ENCODE peak calls at places on chromosomes 13 and 19, in four cellular contexts. One of them, this sample, is unnamed.

GRCh38 chr19:55098716-55099556 is 18.5 kb downstream of the PPP1R12C start:
- DNase-seq in OCI-LY7: no peak
- DNase-seq in hepatocyte: no peak
- DNase-seq in IMR-90: no peak
- DNase-seq in this sample: no peak

GRCh38 chr13:76795701-76796695 is 90.2 kb downstream of the KCTD12 start:
- DNase-seq in OCI-LY7: no peak
- DNase-seq in hepatocyte: no peak
- DNase-seq in IMR-90: peak
- DNase-seq in this sample: no peak

GRCh38 chr13:99083976-99084375 is 106.1 kb upstream of the DOCK9 start:
- DNase-seq in OCI-LY7: peak
- DNase-seq in hepatocyte: no peak
- DNase-seq in IMR-90: no peak
- DNase-seq in this sample: no peak

GRCh38 chr13:80802946-80803345 is 462.0 kb upstream of the SPRY2 start:
- DNase-seq in OCI-LY7: no peak
- DNase-seq in hepatocyte: no peak
- DNase-seq in IMR-90: no peak
- DNase-seq in this sample: no peak

GRCh38 chr19:801861-802496 is 4.7 kb downstream of the PTBP1 start:
- DNase-seq in OCI-LY7: no peak
- DNase-seq in hepatocyte: no peak
- DNase-seq in IMR-90: peak
- DNase-seq in this sample: no peak

GRCh38 chr19:30228726-30229523 is 143.3 kb upstream of the ZNF536 start:
- DNase-seq in OCI-LY7: no peak
- DNase-seq in hepatocyte: peak
- DNase-seq in IMR-90: peak
- DNase-seq in this sample: peak

GRCh38 chr13:47835470-47836228 is 165.4 kb downstream of the SUCLA2 start:
- DNase-seq in OCI-LY7: peak
- DNase-seq in hepatocyte: no peak
- DNase-seq in IMR-90: no peak
- DNase-seq in this sample: no peak

GRCh38 chr13:52925775-52926285 is 77.4 kb upstream of the PCDH8 start:
- DNase-seq in OCI-LY7: no peak
- DNase-seq in hepatocyte: no peak
- DNase-seq in IMR-90: no peak
- DNase-seq in this sample: no peak

GRCh38 chr19:10010247-10010691 is at the start of gene COL5A3:
- DNase-seq in OCI-LY7: no peak
- DNase-seq in hepatocyte: no peak
- DNase-seq in IMR-90: peak
- DNase-seq in this sample: no peak

GRCh38 chr13:49952168-49952567 is 16.0 kb upstream of the SPRYD7 start:
- DNase-seq in OCI-LY7: no peak
- DNase-seq in hepatocyte: no peak
- DNase-seq in IMR-90: no peak
- DNase-seq in this sample: no peak

GRCh38 chr19:40907968-40908735 is 26.1 kb upstream of the CYP2A7 start:
- DNase-seq in OCI-LY7: no peak
- DNase-seq in hepatocyte: no peak
- DNase-seq in IMR-90: no peak
- DNase-seq in this sample: no peak

GRCh38 chr13:30718661-30719520 is 16.5 kb upstream of the ALOX5AP start:
- DNase-seq in OCI-LY7: peak
- DNase-seq in hepatocyte: no peak
- DNase-seq in IMR-90: peak
- DNase-seq in this sample: no peak

GRCh38 chr19:12065100-12065538 is 588 bp downstream of the ZNF844 start:
- DNase-seq in OCI-LY7: no peak
- DNase-seq in hepatocyte: peak
- DNase-seq in IMR-90: peak
- DNase-seq in this sample: peak

GRCh38 chr13:33235078-33235477 is 50.5 kb downstream of the STARD13 start:
- DNase-seq in OCI-LY7: no peak
- DNase-seq in hepatocyte: no peak
- DNase-seq in IMR-90: peak
- DNase-seq in this sample: no peak

DNA sequence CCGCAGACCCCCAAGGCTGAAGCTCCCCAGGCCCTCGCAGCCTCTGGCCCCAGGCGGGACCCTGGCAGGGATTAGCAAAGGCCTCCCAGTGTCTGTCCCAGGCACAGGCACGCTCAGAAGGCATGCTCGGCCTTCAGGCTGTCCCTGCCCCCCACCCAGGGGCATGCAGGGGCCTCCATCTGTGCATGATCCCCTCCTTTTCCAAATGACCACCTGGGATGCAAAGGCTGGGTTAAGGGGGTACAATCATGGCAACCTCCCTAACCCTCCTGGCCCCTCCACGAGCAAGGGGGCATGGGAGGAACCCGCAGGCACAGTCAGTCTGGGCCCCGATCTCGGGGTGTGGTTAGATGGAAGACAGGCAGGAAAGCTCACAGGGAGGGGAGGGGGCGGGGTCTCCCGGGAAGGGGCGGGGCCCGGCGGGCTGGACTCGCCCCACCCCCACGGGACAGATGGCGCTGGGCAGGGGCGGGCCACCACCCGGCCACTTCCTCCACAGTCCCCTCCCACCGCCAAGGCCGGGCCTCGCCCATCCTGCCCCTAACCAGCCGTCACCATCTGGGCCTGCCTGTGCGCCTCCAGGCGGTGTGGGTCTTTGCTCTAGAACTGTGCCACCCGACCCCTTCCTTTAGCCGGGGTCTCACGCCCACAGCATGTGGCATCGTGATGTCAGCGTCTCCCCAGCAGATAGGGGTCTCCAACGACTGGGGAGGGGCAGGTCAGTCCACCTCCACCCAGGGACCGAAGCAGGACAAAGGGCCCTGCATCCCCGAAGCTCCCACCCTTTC is 7.0 kb upstream of the REXO1 start:
- DNase-seq in OCI-LY7: peak
- DNase-seq in hepatocyte: peak
- DNase-seq in IMR-90: peak
- DNase-seq in this sample: peak
- TF ChIP-seq CTCF in OCI-LY7: no peak
- TF ChIP-seq CTCF in hepatocyte: no peak
- TF ChIP-seq CTCF in IMR-90: no peak
- TF ChIP-seq CTCF in this sample: no peak

GRCh38 chr19:43727593-43727853 is 11.6 kb downstream of the IRGC start:
- DNase-seq in OCI-LY7: no peak
- DNase-seq in hepatocyte: no peak
- DNase-seq in IMR-90: no peak
- DNase-seq in this sample: no peak
- TF ChIP-seq CTCF in OCI-LY7: no peak
- TF ChIP-seq CTCF in hepatocyte: no peak
- TF ChIP-seq CTCF in IMR-90: no peak
- TF ChIP-seq CTCF in this sample: no peak

DNA sequence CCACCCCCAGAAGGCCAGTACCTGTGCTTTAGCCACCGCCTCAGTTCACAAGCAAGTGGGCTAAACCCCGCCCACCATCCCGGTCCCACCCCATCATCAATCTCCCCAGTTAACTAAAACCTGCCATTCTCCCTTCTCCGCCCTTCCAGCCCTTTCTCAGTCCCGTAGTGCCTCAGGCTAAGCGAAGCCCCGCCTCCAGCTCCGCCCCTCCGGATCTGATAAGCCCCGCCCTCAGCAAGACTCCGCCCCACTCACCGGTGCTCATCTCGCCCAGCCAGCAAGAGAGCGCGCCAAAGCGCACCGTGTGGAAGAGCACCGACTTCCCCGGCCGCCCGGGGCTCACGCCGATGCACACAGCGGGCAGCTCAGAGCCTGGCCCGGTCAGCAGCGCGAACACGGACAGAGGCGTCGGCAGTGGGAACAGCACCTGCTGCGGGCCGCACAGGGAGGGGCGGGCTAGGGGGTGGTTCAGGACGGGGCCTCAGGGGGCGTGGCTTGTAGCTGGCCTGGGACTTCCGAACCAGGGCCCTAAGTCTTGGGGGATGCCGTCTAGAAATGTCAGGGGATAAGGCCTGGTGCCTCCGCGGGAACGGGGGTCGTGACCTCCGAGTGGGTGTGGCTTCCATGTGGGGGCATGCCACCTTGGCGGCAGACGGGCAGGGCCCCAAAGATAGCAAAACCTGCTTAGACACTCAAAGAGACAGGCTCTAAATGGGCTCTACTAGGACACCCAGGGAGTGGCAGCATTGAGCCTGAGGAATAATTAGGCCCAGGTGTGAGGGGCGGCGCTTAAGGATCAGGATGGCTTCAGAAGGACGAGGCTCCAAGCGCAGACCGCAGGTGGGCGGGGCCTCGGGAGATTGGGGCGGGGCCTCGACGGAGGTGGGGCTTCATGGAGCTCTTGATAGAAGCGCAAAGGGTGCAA is 21.4 kb downstream of the MAP4K1 start:
- DNase-seq in OCI-LY7: no peak
- DNase-seq in hepatocyte: peak
- DNase-seq in IMR-90: no peak
- DNase-seq in this sample: no peak
- TF ChIP-seq CTCF in OCI-LY7: no peak
- TF ChIP-seq CTCF in hepatocyte: no peak
- TF ChIP-seq CTCF in IMR-90: no peak
- TF ChIP-seq CTCF in this sample: no peak

DNA sequence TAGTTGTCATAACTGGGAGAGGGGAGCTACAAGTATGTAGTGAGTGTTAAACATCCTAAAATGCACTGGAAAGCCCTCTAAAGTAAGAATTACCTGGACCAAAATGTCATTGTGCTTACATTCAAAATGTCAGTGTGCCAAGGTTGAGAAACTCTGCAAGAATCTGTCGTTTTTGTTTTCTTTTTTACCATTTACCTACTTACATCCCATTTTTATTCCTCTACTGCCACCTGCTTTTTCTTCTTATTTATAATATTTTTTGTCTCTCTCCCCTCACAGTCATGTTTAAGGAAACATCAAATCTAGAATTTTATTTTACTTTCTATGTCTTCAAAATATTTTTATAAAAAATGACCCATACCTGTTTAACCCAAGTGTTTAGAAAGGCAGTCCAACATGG is 226.4 kb downstream of the PCDH17 start:
- DNase-seq in OCI-LY7: no peak
- DNase-seq in hepatocyte: no peak
- DNase-seq in IMR-90: no peak
- DNase-seq in this sample: no peak
- TF ChIP-seq CTCF in OCI-LY7: no peak
- TF ChIP-seq CTCF in hepatocyte: no peak
- TF ChIP-seq CTCF in IMR-90: no peak
- TF ChIP-seq CTCF in this sample: no peak

GRCh38 chr13:43196171-43196611 is 172.8 kb downstream of the DNAJC15 start:
- DNase-seq in OCI-LY7: no peak
- DNase-seq in hepatocyte: no peak
- DNase-seq in IMR-90: peak
- DNase-seq in this sample: no peak

GRCh38 chr13:43195112-43195511 is 171.7 kb downstream of the DNAJC15 start:
- DNase-seq in OCI-LY7: no peak
- DNase-seq in hepatocyte: no peak
- DNase-seq in IMR-90: no peak
- DNase-seq in this sample: no peak

GRCh38 chr13:43193789-43194188 is 170.4 kb downstream of the DNAJC15 start:
- DNase-seq in OCI-LY7: no peak
- DNase-seq in hepatocyte: no peak
- DNase-seq in IMR-90: no peak
- DNase-seq in this sample: no peak

GRCh38 chr13:43196750-43197149 is 173.4 kb downstream of the DNAJC15 start:
- DNase-seq in OCI-LY7: no peak
- DNase-seq in hepatocyte: no peak
- DNase-seq in IMR-90: no peak
- DNase-seq in this sample: no peak

GRCh38 chr13:43195551-43195950 is 172.2 kb downstream of the DNAJC15 start:
- DNase-seq in OCI-LY7: no peak
- DNase-seq in hepatocyte: no peak
- DNase-seq in IMR-90: no peak
- DNase-seq in this sample: no peak
- TF ChIP-seq CTCF in OCI-LY7: peak
- TF ChIP-seq CTCF in hepatocyte: no peak
- TF ChIP-seq CTCF in IMR-90: peak
- TF ChIP-seq CTCF in this sample: peak

DNA sequence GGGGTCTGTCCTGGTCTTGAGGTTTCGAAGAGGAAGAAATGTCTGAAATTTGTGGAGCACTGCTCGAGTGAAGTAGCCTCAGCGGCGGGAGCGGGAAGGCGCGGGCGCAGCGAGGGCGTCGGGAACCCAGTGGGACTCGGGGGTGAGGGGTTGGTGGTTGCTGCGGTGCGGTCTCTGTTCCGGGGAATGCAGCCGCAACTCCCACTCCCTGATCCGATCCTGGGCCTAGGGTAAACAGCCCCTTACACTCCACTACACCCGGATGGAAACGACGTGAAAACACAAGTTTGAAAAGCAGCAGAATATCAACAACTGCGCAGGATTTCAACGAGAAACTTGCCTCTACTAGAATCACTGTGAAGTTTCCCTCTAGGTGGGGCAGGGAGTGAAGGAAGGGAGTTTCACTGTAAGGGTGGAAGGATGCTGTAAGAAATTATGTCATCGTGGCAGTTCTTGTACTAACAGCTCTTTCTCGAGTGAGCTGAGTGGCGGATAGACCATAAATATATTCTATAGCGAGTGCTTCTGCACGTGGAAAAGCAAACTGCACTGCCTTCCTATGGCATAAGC is 2.0 kb upstream of the KLF12 start:
- DNase-seq in OCI-LY7: peak
- DNase-seq in hepatocyte: peak
- DNase-seq in IMR-90: peak
- DNase-seq in this sample: peak
- TF ChIP-seq CTCF in OCI-LY7: peak
- TF ChIP-seq CTCF in hepatocyte: no peak
- TF ChIP-seq CTCF in IMR-90: no peak
- TF ChIP-seq CTCF in this sample: no peak

GRCh38 chr19:31334101-31334848 is 15.0 kb downstream of the TSHZ3 start:
- DNase-seq in OCI-LY7: no peak
- DNase-seq in hepatocyte: no peak
- DNase-seq in IMR-90: peak
- DNase-seq in this sample: no peak
- TF ChIP-seq CTCF in OCI-LY7: no peak
- TF ChIP-seq CTCF in hepatocyte: no peak
- TF ChIP-seq CTCF in IMR-90: no peak
- TF ChIP-seq CTCF in this sample: no peak